ENCODE peak calls at places on chromosomes 16 and 17, in four cellular contexts. A is fibroblast of villous mesenchyme, I is fibroblast of lung, R is astrocyte. K is an unnamed sample.

GRCh38 chr16:19153876-19154275 is 14.2 kb upstream of the SYT17 start:
- DNase-seq in A (no peak), I (no peak), R (no peak), K (no peak)

GRCh38 chr17:77859411-77859810 is 99.1 kb upstream of the TNRC6C start:
- DNase-seq in A (no peak), I (no peak), R (no peak), K (no peak)

GRCh38 chr16:55341681-55342080 is 17.7 kb downstream of the IRX6 start:
- DNase-seq in A (no peak), I (no peak), R (no peak), K (no peak)

GRCh38 chr16:70460737-70461261 is 6.4 kb downstream of the FCSK start:
- DNase-seq in A (peak; percentile 62), I (no peak), R (no peak), K (no peak)

GRCh38 chr17:32529604-32530003 is 42.8 kb downstream of the CDK5R1 start:
- DNase-seq in A (peak; percentile 26), I (no peak), R (no peak), K (no peak)

GRCh38 chr16:10949424-10949970 is 5.1 kb downstream of the CLEC16A start:
- DNase-seq in A (no peak), I (no peak), R (peak; percentile 14), K (no peak)

GRCh38 chr16:85403693-85404092 is 209.4 kb upstream of the GSE1 start:
- DNase-seq in A (no peak), I (no peak), R (no peak), K (no peak)

GRCh38 chr17:79630821-79631639 is 20.2 kb upstream of the RBFOX3 start:
- DNase-seq in A (no peak), I (no peak), R (no peak), K (no peak)

GRCh38 chr17:50737118-50737698 is 17.8 kb downstream of the LUC7L3 start:
- DNase-seq in A (no peak), I (no peak), R (no peak), K (no peak)

GRCh38 chr16:80527297-80527696 is 13.5 kb upstream of the DYNLRB2 start:
- DNase-seq in A (peak; percentile 49), I (peak; percentile 6), R (peak; percentile 4), K (no peak)

GRCh38 chr16:29815032-29815721 is 775 bp upstream of the PAGR1 start:
- DNase-seq in A (no peak), I (no peak), R (no peak), K (no peak)

GRCh38 chr16:29812754-29813643 is 1.0 kb downstream of the PRRT2 start:
- DNase-seq in A (no peak), I (no peak), R (no peak), K (no peak)

GRCh38 chr16:29811896-29812665 is at the start of gene PRRT2:
- DNase-seq in A (peak; percentile 49), I (no peak), R (no peak), K (no peak)

GRCh38 chr16:29814592-29814991 is 1.4 kb upstream of the PAGR1 start:
- DNase-seq in A (no peak), I (no peak), R (no peak), K (no peak)

DNA sequence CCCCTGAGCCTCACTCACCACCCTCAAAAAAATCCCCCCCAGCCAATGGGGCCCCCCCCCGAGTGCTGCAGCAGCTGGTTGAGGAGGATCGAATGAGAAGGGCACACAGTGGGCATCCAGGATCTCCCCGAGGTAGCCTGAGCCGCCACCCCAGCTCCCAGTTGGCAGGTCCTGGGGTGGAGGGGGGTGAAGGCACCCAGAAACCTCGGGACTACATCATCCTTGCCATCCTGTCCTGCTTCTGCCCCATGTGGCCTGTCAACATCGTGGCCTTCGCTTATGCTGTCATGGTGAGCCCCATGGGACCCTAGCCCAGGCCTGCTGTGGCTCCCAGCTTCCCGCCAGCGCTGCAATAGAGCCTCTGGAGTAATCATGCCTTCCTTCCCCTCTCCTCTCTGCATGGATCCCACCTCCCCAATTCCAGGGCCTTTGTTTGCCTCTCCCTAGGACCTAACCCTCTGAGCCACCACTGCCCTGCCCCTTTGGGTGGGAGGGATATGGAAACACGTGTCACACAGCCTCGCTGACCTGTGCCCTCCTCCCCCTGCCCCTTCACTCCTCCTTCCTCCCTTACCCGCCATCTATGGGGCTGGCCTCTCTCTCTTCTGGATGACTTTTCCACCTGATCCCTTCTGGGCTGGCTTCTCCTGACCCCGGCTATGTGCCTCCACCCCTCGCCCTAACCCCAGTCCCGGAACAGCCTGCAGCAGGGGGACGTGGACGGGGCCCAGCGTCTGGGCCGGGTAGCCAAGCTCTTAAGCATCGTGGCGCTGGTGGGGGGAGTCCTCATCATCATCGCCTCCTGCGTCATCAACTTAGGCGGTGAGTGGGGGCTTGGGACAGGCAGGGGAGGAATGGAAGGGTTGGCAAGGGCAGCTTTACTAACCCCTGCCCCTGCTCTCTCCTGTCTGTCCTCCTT is 1.9 kb downstream of the PRRT2 start:
- DNase-seq in A (no peak), I (no peak), R (no peak), K (no peak)
- H3K4me3 ChIP-seq in A (no peak overlapping the region), I (no peak overlapping the region), R (no peak overlapping the region), K (no peak overlapping the region)

GRCh38 chr17:17638467-17638866 is 42.8 kb upstream of the RAI1 start:
- DNase-seq in A (no peak), I (no peak), R (no peak), K (no peak)
- H3K4me3 ChIP-seq in A (no peak overlapping the region), I (no peak overlapping the region), R (no peak overlapping the region), K (no peak overlapping the region)

GRCh38 chr16:24761526-24761925 is 32.1 kb downstream of the TNRC6A start:
- DNase-seq in A (no peak), I (no peak), R (no peak), K (no peak)

GRCh38 chr16:24754543-24754942 is 25.1 kb downstream of the TNRC6A start:
- DNase-seq in A (no peak), I (no peak), R (no peak), K (no peak)

GRCh38 chr16:24755201-24755874 is 25.9 kb downstream of the TNRC6A start:
- DNase-seq in A (no peak), I (no peak), R (no peak), K (no peak)

GRCh38 chr16:24758986-24759385 is 29.5 kb downstream of the TNRC6A start:
- DNase-seq in A (no peak), I (no peak), R (no peak), K (no peak)

DNA sequence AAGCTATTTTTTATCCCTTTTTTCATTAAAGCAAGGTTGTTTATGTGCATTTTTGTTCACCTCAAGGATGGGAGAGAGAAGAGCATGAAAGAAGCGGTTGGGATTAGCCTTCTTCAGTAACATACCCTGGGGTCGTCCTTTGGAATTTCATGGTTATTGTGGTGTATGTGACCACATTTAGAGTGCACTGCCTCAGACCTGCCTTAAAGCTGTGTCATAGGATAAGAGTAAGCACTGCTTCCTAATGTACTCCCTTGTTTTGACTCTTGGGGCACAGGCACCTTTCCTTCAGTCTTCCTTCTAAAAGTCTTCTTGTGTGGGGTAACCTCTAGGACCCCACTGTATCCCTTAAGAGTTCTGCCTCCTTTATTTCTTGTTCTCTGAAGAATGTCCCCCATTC is 28.9 kb downstream of the TNRC6A start:
- DNase-seq in A (no peak), I (no peak), R (peak; percentile 55), K (no peak)
- H3K4me3 ChIP-seq in A (no peak overlapping the region), I (no peak overlapping the region), R (no peak overlapping the region), K (no peak overlapping the region)

DNA sequence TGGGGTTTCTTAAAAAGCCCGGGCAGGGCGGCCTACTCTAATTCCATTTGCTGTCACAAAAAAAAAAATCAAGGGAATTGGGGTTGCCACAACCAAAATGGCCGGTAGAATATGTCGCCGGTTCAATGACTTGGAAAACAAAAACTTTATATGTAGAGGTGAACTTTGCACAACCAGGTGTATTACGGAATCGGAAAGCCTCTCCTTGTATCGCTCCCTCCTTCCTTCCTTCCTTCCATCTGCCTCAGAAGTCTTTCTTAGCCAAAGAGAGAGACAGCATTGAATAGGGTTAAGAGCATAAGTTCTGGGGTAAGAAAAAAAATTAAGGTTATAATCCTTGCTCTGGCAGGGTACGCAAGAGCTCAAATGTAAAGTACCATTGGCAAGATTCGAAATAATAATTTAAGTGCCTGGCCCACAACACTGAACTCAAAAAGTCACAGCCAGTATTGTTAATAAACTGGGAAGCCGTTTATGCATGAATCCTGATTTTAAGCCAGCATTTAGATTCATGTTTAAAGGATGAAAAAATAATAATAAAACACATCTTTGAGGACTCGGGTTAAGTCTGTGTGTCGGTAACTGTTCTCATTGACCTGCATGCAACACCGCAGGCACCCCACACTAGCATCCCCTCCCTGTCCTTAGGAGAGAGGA is 524 bp upstream of the GLG1 start:
- DNase-seq in A (no peak), I (no peak), R (no peak), K (no peak)
- H3K4me3 ChIP-seq in A (peak overlapping the region; percentile 95), I (peak overlapping the region; percentile 91), R (peak overlapping the region; percentile 90), K (peak overlapping the region; percentile 89)

GRCh38 chr17:70820276-70820675 is 650.9 kb downstream of the KCNJ2 start:
- DNase-seq in A (no peak), I (peak; percentile 6), R (peak; percentile 88), K (no peak)
- H3K4me3 ChIP-seq in A (no peak overlapping the region), I (no peak overlapping the region), R (no peak overlapping the region), K (no peak overlapping the region)

GRCh38 chr17:7147772-7148171 is 31.4 kb downstream of the ASGR1 start:
- DNase-seq in A (no peak), I (no peak), R (no peak), K (no peak)
- H3K4me3 ChIP-seq in A (no peak overlapping the region), I (no peak overlapping the region), R (no peak overlapping the region), K (no peak overlapping the region)